ENCODE peak calls at places on chromosomes 16 and 17, in nine cellular contexts. One of them, this sample, is unnamed.
A peak's percentile ranks its signal among the peaks of the same experiment; 100 is the strongest.

GRCh38 chr16:31664683-31665482 is 137.2 kb downstream of the AHSP start:
- DNase-seq in RPMI7951: peak; percentile 6
- DNase-seq in stimulated activated CD4-positive, alpha-beta T cell treated with anti-CD3 and anti-CD28 coated beads, Interleukin-2, amount 100 ng/mL, for 24 hours: no peak
- DNase-seq in effector CD4-positive, alpha-beta T cell: no peak
- DNase-seq in activated CD8-positive, alpha-beta memory T cell treated with anti-CD3 and anti-CD28 coated beads for 24 hours: no peak
- DNase-seq in activated T-cell treated with anti-CD3 and anti-CD28 coated beads for 1 hour: no peak
- DNase-seq in activated naive CD4-positive, alpha-beta T cell treated with anti-CD3 and anti-CD28 coated beads, Interleukin-2, amount 10 ng/mL, durations not matched to agents 7 days and 5 days: no peak
- DNase-seq in A549: no peak
- DNase-seq in Right ventricle myocardium inferior: no peak
- DNase-seq in this sample: no peak

GRCh38 chr17:59803377-59803757 is 89.4 kb downstream of the TUBD1 start:
- DNase-seq in RPMI7951: no peak
- DNase-seq in stimulated activated CD4-positive, alpha-beta T cell treated with anti-CD3 and anti-CD28 coated beads, Interleukin-2, amount 100 ng/mL, for 24 hours: no peak
- DNase-seq in effector CD4-positive, alpha-beta T cell: no peak
- DNase-seq in activated CD8-positive, alpha-beta memory T cell treated with anti-CD3 and anti-CD28 coated beads for 24 hours: no peak
- DNase-seq in activated T-cell treated with anti-CD3 and anti-CD28 coated beads for 1 hour: no peak
- DNase-seq in activated naive CD4-positive, alpha-beta T cell treated with anti-CD3 and anti-CD28 coated beads, Interleukin-2, amount 10 ng/mL, durations not matched to agents 7 days and 5 days: no peak
- DNase-seq in A549: peak; percentile 73
- DNase-seq in Right ventricle myocardium inferior: no peak
- DNase-seq in this sample: no peak

GRCh38 chr17:728911-729310 is 3.5 kb upstream of the TLCD3A start:
- DNase-seq in RPMI7951: no peak
- DNase-seq in stimulated activated CD4-positive, alpha-beta T cell treated with anti-CD3 and anti-CD28 coated beads, Interleukin-2, amount 100 ng/mL, for 24 hours: no peak
- DNase-seq in effector CD4-positive, alpha-beta T cell: no peak
- DNase-seq in activated CD8-positive, alpha-beta memory T cell treated with anti-CD3 and anti-CD28 coated beads for 24 hours: no peak
- DNase-seq in activated T-cell treated with anti-CD3 and anti-CD28 coated beads for 1 hour: no peak
- DNase-seq in activated naive CD4-positive, alpha-beta T cell treated with anti-CD3 and anti-CD28 coated beads, Interleukin-2, amount 10 ng/mL, durations not matched to agents 7 days and 5 days: no peak
- DNase-seq in A549: no peak
- DNase-seq in Right ventricle myocardium inferior: no peak
- DNase-seq in this sample: peak; percentile 86

GRCh38 chr17:8072727-8073461 is 14.6 kb downstream of the ALOX12B start:
- DNase-seq in RPMI7951: no peak
- DNase-seq in stimulated activated CD4-positive, alpha-beta T cell treated with anti-CD3 and anti-CD28 coated beads, Interleukin-2, amount 100 ng/mL, for 24 hours: peak; percentile 49
- DNase-seq in effector CD4-positive, alpha-beta T cell: peak; percentile 20
- DNase-seq in activated CD8-positive, alpha-beta memory T cell treated with anti-CD3 and anti-CD28 coated beads for 24 hours: peak; percentile 77
- DNase-seq in activated T-cell treated with anti-CD3 and anti-CD28 coated beads for 1 hour: peak; percentile 35
- DNase-seq in activated naive CD4-positive, alpha-beta T cell treated with anti-CD3 and anti-CD28 coated beads, Interleukin-2, amount 10 ng/mL, durations not matched to agents 7 days and 5 days: peak; percentile 52
- DNase-seq in A549: no peak
- DNase-seq in Right ventricle myocardium inferior: no peak
- DNase-seq in this sample: peak; percentile 76

GRCh38 chr17:19343256-19343630 is 19.3 kb downstream of the B9D1 start:
- DNase-seq in RPMI7951: no peak
- DNase-seq in stimulated activated CD4-positive, alpha-beta T cell treated with anti-CD3 and anti-CD28 coated beads, Interleukin-2, amount 100 ng/mL, for 24 hours: no peak
- DNase-seq in effector CD4-positive, alpha-beta T cell: no peak
- DNase-seq in activated CD8-positive, alpha-beta memory T cell treated with anti-CD3 and anti-CD28 coated beads for 24 hours: no peak
- DNase-seq in activated T-cell treated with anti-CD3 and anti-CD28 coated beads for 1 hour: no peak
- DNase-seq in activated naive CD4-positive, alpha-beta T cell treated with anti-CD3 and anti-CD28 coated beads, Interleukin-2, amount 10 ng/mL, durations not matched to agents 7 days and 5 days: no peak
- DNase-seq in A549: no peak
- DNase-seq in Right ventricle myocardium inferior: no peak
- DNase-seq in this sample: no peak

GRCh38 chr17:41844971-41845370 is 7.3 kb downstream of the KLHL10 start:
- DNase-seq in RPMI7951: peak; percentile 50
- DNase-seq in stimulated activated CD4-positive, alpha-beta T cell treated with anti-CD3 and anti-CD28 coated beads, Interleukin-2, amount 100 ng/mL, for 24 hours: no peak
- DNase-seq in effector CD4-positive, alpha-beta T cell: no peak
- DNase-seq in activated CD8-positive, alpha-beta memory T cell treated with anti-CD3 and anti-CD28 coated beads for 24 hours: no peak
- DNase-seq in activated T-cell treated with anti-CD3 and anti-CD28 coated beads for 1 hour: no peak
- DNase-seq in activated naive CD4-positive, alpha-beta T cell treated with anti-CD3 and anti-CD28 coated beads, Interleukin-2, amount 10 ng/mL, durations not matched to agents 7 days and 5 days: no peak
- DNase-seq in A549: no peak
- DNase-seq in Right ventricle myocardium inferior: no peak
- DNase-seq in this sample: no peak

GRCh38 chr16:58418601-58419000 is 26.3 kb downstream of the GINS3 start:
- DNase-seq in RPMI7951: peak; percentile 91
- DNase-seq in stimulated activated CD4-positive, alpha-beta T cell treated with anti-CD3 and anti-CD28 coated beads, Interleukin-2, amount 100 ng/mL, for 24 hours: no peak
- DNase-seq in effector CD4-positive, alpha-beta T cell: no peak
- DNase-seq in activated CD8-positive, alpha-beta memory T cell treated with anti-CD3 and anti-CD28 coated beads for 24 hours: no peak
- DNase-seq in activated T-cell treated with anti-CD3 and anti-CD28 coated beads for 1 hour: no peak
- DNase-seq in activated naive CD4-positive, alpha-beta T cell treated with anti-CD3 and anti-CD28 coated beads, Interleukin-2, amount 10 ng/mL, durations not matched to agents 7 days and 5 days: no peak
- DNase-seq in A549: no peak
- DNase-seq in Right ventricle myocardium inferior: no peak
- DNase-seq in this sample: no peak

GRCh38 chr16:4701791-4702465 is 8.6 kb downstream of the NUDT16L1 start:
- DNase-seq in RPMI7951: no peak
- DNase-seq in stimulated activated CD4-positive, alpha-beta T cell treated with anti-CD3 and anti-CD28 coated beads, Interleukin-2, amount 100 ng/mL, for 24 hours: no peak
- DNase-seq in effector CD4-positive, alpha-beta T cell: no peak
- DNase-seq in activated CD8-positive, alpha-beta memory T cell treated with anti-CD3 and anti-CD28 coated beads for 24 hours: no peak
- DNase-seq in activated T-cell treated with anti-CD3 and anti-CD28 coated beads for 1 hour: no peak
- DNase-seq in activated naive CD4-positive, alpha-beta T cell treated with anti-CD3 and anti-CD28 coated beads, Interleukin-2, amount 10 ng/mL, durations not matched to agents 7 days and 5 days: no peak
- DNase-seq in A549: no peak
- DNase-seq in Right ventricle myocardium inferior: no peak
- DNase-seq in this sample: peak; percentile 72

GRCh38 chr17:63460018-63460417 is 13.9 kb upstream of the CYB561 start:
- DNase-seq in RPMI7951: no peak
- DNase-seq in stimulated activated CD4-positive, alpha-beta T cell treated with anti-CD3 and anti-CD28 coated beads, Interleukin-2, amount 100 ng/mL, for 24 hours: no peak
- DNase-seq in effector CD4-positive, alpha-beta T cell: no peak
- DNase-seq in activated CD8-positive, alpha-beta memory T cell treated with anti-CD3 and anti-CD28 coated beads for 24 hours: no peak
- DNase-seq in activated T-cell treated with anti-CD3 and anti-CD28 coated beads for 1 hour: no peak
- DNase-seq in activated naive CD4-positive, alpha-beta T cell treated with anti-CD3 and anti-CD28 coated beads, Interleukin-2, amount 10 ng/mL, durations not matched to agents 7 days and 5 days: no peak
- DNase-seq in A549: no peak
- DNase-seq in Right ventricle myocardium inferior: peak; percentile 22
- DNase-seq in this sample: no peak

GRCh38 chr16:2704166-2704982 is 15.7 kb downstream of the PRSS27 start:
- DNase-seq in RPMI7951: no peak
- DNase-seq in stimulated activated CD4-positive, alpha-beta T cell treated with anti-CD3 and anti-CD28 coated beads, Interleukin-2, amount 100 ng/mL, for 24 hours: no peak
- DNase-seq in effector CD4-positive, alpha-beta T cell: no peak
- DNase-seq in activated CD8-positive, alpha-beta memory T cell treated with anti-CD3 and anti-CD28 coated beads for 24 hours: no peak
- DNase-seq in activated T-cell treated with anti-CD3 and anti-CD28 coated beads for 1 hour: no peak
- DNase-seq in activated naive CD4-positive, alpha-beta T cell treated with anti-CD3 and anti-CD28 coated beads, Interleukin-2, amount 10 ng/mL, durations not matched to agents 7 days and 5 days: no peak
- DNase-seq in A549: no peak
- DNase-seq in Right ventricle myocardium inferior: peak; percentile 37
- DNase-seq in this sample: peak; percentile 60

GRCh38 chr16:53069772-53070171 is 15.0 kb downstream of the CHD9 start:
- DNase-seq in RPMI7951: no peak
- DNase-seq in stimulated activated CD4-positive, alpha-beta T cell treated with anti-CD3 and anti-CD28 coated beads, Interleukin-2, amount 100 ng/mL, for 24 hours: no peak
- DNase-seq in effector CD4-positive, alpha-beta T cell: no peak
- DNase-seq in activated CD8-positive, alpha-beta memory T cell treated with anti-CD3 and anti-CD28 coated beads for 24 hours: no peak
- DNase-seq in activated T-cell treated with anti-CD3 and anti-CD28 coated beads for 1 hour: no peak
- DNase-seq in activated naive CD4-positive, alpha-beta T cell treated with anti-CD3 and anti-CD28 coated beads, Interleukin-2, amount 10 ng/mL, durations not matched to agents 7 days and 5 days: no peak
- DNase-seq in A549: no peak
- DNase-seq in Right ventricle myocardium inferior: no peak
- DNase-seq in this sample: no peak

GRCh38 chr16:84532299-84532724 is 27.9 kb upstream of the MEAK7 start:
- DNase-seq in RPMI7951: peak; percentile 100
- DNase-seq in stimulated activated CD4-positive, alpha-beta T cell treated with anti-CD3 and anti-CD28 coated beads, Interleukin-2, amount 100 ng/mL, for 24 hours: no peak
- DNase-seq in effector CD4-positive, alpha-beta T cell: no peak
- DNase-seq in activated CD8-positive, alpha-beta memory T cell treated with anti-CD3 and anti-CD28 coated beads for 24 hours: no peak
- DNase-seq in activated T-cell treated with anti-CD3 and anti-CD28 coated beads for 1 hour: no peak
- DNase-seq in activated naive CD4-positive, alpha-beta T cell treated with anti-CD3 and anti-CD28 coated beads, Interleukin-2, amount 10 ng/mL, durations not matched to agents 7 days and 5 days: no peak
- DNase-seq in A549: peak; percentile 85
- DNase-seq in Right ventricle myocardium inferior: peak; percentile 75
- DNase-seq in this sample: peak; percentile 92

GRCh38 chr16:80120899-80121521 is 419.8 kb upstream of the DYNLRB2 start:
- DNase-seq in RPMI7951: no peak
- DNase-seq in stimulated activated CD4-positive, alpha-beta T cell treated with anti-CD3 and anti-CD28 coated beads, Interleukin-2, amount 100 ng/mL, for 24 hours: no peak
- DNase-seq in effector CD4-positive, alpha-beta T cell: no peak
- DNase-seq in activated CD8-positive, alpha-beta memory T cell treated with anti-CD3 and anti-CD28 coated beads for 24 hours: no peak
- DNase-seq in activated T-cell treated with anti-CD3 and anti-CD28 coated beads for 1 hour: no peak
- DNase-seq in activated naive CD4-positive, alpha-beta T cell treated with anti-CD3 and anti-CD28 coated beads, Interleukin-2, amount 10 ng/mL, durations not matched to agents 7 days and 5 days: no peak
- DNase-seq in A549: no peak
- DNase-seq in Right ventricle myocardium inferior: no peak
- DNase-seq in this sample: no peak

GRCh38 chr16:70610273-70611223 is 35.8 kb upstream of the IL34 start:
- DNase-seq in RPMI7951: no peak
- DNase-seq in stimulated activated CD4-positive, alpha-beta T cell treated with anti-CD3 and anti-CD28 coated beads, Interleukin-2, amount 100 ng/mL, for 24 hours: no peak
- DNase-seq in effector CD4-positive, alpha-beta T cell: no peak
- DNase-seq in activated CD8-positive, alpha-beta memory T cell treated with anti-CD3 and anti-CD28 coated beads for 24 hours: no peak
- DNase-seq in activated T-cell treated with anti-CD3 and anti-CD28 coated beads for 1 hour: no peak
- DNase-seq in activated naive CD4-positive, alpha-beta T cell treated with anti-CD3 and anti-CD28 coated beads, Interleukin-2, amount 10 ng/mL, durations not matched to agents 7 days and 5 days: no peak
- DNase-seq in A549: no peak
- DNase-seq in Right ventricle myocardium inferior: no peak
- DNase-seq in this sample: peak; percentile 91

GRCh38 chr17:7523033-7523432 is 25.8 kb upstream of the TNFSF12 start:
- DNase-seq in RPMI7951: peak; percentile 7
- DNase-seq in stimulated activated CD4-positive, alpha-beta T cell treated with anti-CD3 and anti-CD28 coated beads, Interleukin-2, amount 100 ng/mL, for 24 hours: peak; percentile 60
- DNase-seq in effector CD4-positive, alpha-beta T cell: peak; percentile 47
- DNase-seq in activated CD8-positive, alpha-beta memory T cell treated with anti-CD3 and anti-CD28 coated beads for 24 hours: peak; percentile 67
- DNase-seq in activated T-cell treated with anti-CD3 and anti-CD28 coated beads for 1 hour: peak; percentile 46
- DNase-seq in activated naive CD4-positive, alpha-beta T cell treated with anti-CD3 and anti-CD28 coated beads, Interleukin-2, amount 10 ng/mL, durations not matched to agents 7 days and 5 days: peak; percentile 58
- DNase-seq in A549: peak; percentile 63
- DNase-seq in Right ventricle myocardium inferior: no peak
- DNase-seq in this sample: peak; percentile 29

GRCh38 chr16:67199808-67200198 is 872 bp downstream of the ELMO3 start:
- DNase-seq in RPMI7951: no peak
- DNase-seq in stimulated activated CD4-positive, alpha-beta T cell treated with anti-CD3 and anti-CD28 coated beads, Interleukin-2, amount 100 ng/mL, for 24 hours: no peak
- DNase-seq in effector CD4-positive, alpha-beta T cell: no peak
- DNase-seq in activated CD8-positive, alpha-beta memory T cell treated with anti-CD3 and anti-CD28 coated beads for 24 hours: no peak
- DNase-seq in activated T-cell treated with anti-CD3 and anti-CD28 coated beads for 1 hour: no peak
- DNase-seq in activated naive CD4-positive, alpha-beta T cell treated with anti-CD3 and anti-CD28 coated beads, Interleukin-2, amount 10 ng/mL, durations not matched to agents 7 days and 5 days: no peak
- DNase-seq in A549: no peak
- DNase-seq in Right ventricle myocardium inferior: peak; percentile 47
- DNase-seq in this sample: no peak

GRCh38 chr17:6626616-6627015 is 13.9 kb downstream of the KIAA0753 start:
- DNase-seq in RPMI7951: no peak
- DNase-seq in stimulated activated CD4-positive, alpha-beta T cell treated with anti-CD3 and anti-CD28 coated beads, Interleukin-2, amount 100 ng/mL, for 24 hours: no peak
- DNase-seq in effector CD4-positive, alpha-beta T cell: no peak
- DNase-seq in activated CD8-positive, alpha-beta memory T cell treated with anti-CD3 and anti-CD28 coated beads for 24 hours: no peak
- DNase-seq in activated T-cell treated with anti-CD3 and anti-CD28 coated beads for 1 hour: no peak
- DNase-seq in activated naive CD4-positive, alpha-beta T cell treated with anti-CD3 and anti-CD28 coated beads, Interleukin-2, amount 10 ng/mL, durations not matched to agents 7 days and 5 days: no peak
- DNase-seq in A549: no peak
- DNase-seq in Right ventricle myocardium inferior: no peak
- DNase-seq in this sample: no peak